ENCODE peak calls at places on chromosomes 7 and 10, in eight cellular contexts. Y, F, N, E, Q, J, P and H are unnamed samples.

GRCh38 chr7:82247814-82248433 is 195.7 kb downstream of the CACNA2D1 start:
- DNase-seq in P (no peak), F (no peak), Y (peak), Q (peak), J (no peak), N (no peak), E (peak), H (peak)

GRCh38 chr10:69439813-69440506 is 11.3 kb upstream of the TSPAN15 start:
- DNase-seq in Q (peak), J (peak), Y (peak), N (peak), F (no peak), P (no peak), E (no peak), H (peak)

GRCh38 chr7:151243411-151244155 is 4.9 kb downstream of the SMARCD3 start:
- DNase-seq in F (no peak), Y (no peak), J (no peak), N (peak), P (no peak), E (no peak), Q (no peak), H (no peak)

GRCh38 chr7:22700559-22701002 is 26.4 kb upstream of the IL6 start:
- DNase-seq in J (no peak), E (no peak), Q (no peak), F (no peak), Y (peak), P (peak), N (no peak), H (peak)

GRCh38 chr10:47402681-47403301 is 18.7 kb upstream of the ZNF488 start:
- DNase-seq in Q (peak), N (peak), Y (peak), J (no peak), F (peak), E (no peak), P (peak), H (peak)

GRCh38 chr7:39950473-39951155 is 558 bp downstream of the CDK13 start:
- DNase-seq in Q (peak), N (peak), P (peak), E (peak), J (peak), Y (peak), F (peak), H (peak)

GRCh38 chr10:114541081-114541833 is 116.8 kb downstream of the ABLIM1 start:
- DNase-seq in J (no peak), E (no peak), F (peak), P (peak), Q (peak), Y (peak), N (no peak), H (peak)

GRCh38 chr7:137978464-137979237 is 23.2 kb downstream of the CREB3L2 start:
- DNase-seq in Q (peak), F (peak), J (no peak), N (no peak), E (no peak), Y (peak), P (peak), H (peak)

GRCh38 chr10:128062837-128063563 is 63.2 kb downstream of the MKI67 start:
- DNase-seq in Y (peak), Q (no peak), J (no peak), N (no peak), F (no peak), E (no peak), P (no peak), H (no peak)

GRCh38 chr10:123278445-123278844 is 124.2 kb downstream of the BUB3 start:
- DNase-seq in P (no peak), J (no peak), E (no peak), F (no peak), N (no peak), Q (no peak), Y (no peak), H (no peak)

GRCh38 chr7:29607889-29608288 is 44.3 kb downstream of the PRR15 start:
- DNase-seq in F (no peak), E (no peak), P (peak), Q (peak), Y (peak), N (no peak), J (no peak), H (peak)

GRCh38 chr10:60820093-60820769 is 42.0 kb downstream of the CDK1 start:
- DNase-seq in Y (peak), N (no peak), Q (no peak), F (no peak), J (no peak), E (no peak), P (peak), H (peak)

GRCh38 chr10:47022311-47023131 is 111.3 kb downstream of the PTPN20 start:
- DNase-seq in E (no peak), Q (no peak), P (no peak), J (no peak), N (peak), F (no peak), Y (no peak), H (no peak)

DNA sequence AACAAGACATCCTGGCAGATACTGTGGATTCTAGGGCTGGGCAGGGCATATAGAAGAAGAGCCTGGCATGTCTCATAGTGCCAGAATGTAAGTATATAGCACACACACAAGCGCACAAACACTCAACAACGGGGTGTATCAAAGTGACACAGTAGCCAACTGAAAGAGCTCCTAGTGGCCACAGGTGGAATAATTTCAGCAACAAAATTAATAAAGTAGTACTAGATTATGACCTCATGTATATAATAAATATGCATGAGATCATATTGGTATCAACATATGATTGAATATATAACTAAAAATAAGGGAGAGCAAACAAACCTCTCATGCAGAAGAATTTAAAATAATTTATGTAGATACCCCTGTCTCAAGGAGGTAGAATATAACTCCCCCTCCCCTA is 72.4 kb upstream of the CXCL12 start:
- DNase-seq in F (no peak), Q (no peak), N (no peak), Y (no peak), P (no peak), E (no peak), J (no peak), H (no peak)
- TF ChIP-seq CTCF in F (no peak), Q (no peak), N (no peak), Y (no peak), P (peak), E (peak), J (no peak), H (peak)

DNA sequence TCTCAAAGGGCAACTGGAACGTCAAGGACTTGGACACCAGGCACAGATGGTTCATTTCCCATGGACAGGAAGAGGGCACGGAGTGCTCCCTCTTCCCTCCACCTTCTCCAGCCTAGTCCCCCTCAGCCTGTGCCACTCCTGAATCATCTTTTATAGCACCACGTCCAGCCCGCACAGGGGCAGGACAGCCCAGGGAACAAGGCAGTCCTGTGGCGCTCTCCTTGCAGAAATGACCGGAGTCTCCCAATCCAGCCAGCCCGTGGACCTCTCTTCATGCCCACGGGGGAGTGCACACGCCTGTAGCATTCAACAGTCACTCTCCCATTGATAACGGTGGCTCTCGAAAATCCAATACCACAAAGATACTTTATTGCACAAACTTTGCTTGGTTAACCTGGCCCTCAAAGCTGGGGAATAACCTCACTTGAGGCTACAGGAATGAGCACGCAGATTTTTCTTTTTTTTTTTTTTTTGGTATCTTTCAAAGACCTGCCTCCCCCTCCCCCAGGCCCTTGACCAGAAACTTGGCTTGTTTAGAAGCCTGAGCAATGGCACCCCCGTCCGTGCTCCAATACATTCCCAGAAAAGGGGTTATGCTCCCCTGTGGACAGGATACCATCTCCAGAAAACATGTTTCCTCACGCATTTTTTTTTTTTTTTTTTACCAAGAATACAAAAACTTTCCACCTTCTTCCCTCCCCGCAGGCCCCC is 728 bp downstream of the PRKCQ start:
- DNase-seq in J (no peak), Y (no peak), Q (peak), P (no peak), N (peak), F (no peak), E (no peak), H (no peak)
- H3K4me3 ChIP-seq in J (peak), Y (peak), Q (peak), P (peak), N (peak), F (peak), E (peak), H (peak)

GRCh38 chr10:23035569-23035968 is 59.8 kb upstream of the MSRB2 start:
- DNase-seq in E (peak), Q (peak), J (no peak), Y (no peak), P (peak), F (no peak), N (no peak), H (no peak)
- TF ChIP-seq CTCF in E (no peak), Q (peak), J (no peak), Y (peak), P (peak), F (peak), N (no peak), H (peak)

DNA sequence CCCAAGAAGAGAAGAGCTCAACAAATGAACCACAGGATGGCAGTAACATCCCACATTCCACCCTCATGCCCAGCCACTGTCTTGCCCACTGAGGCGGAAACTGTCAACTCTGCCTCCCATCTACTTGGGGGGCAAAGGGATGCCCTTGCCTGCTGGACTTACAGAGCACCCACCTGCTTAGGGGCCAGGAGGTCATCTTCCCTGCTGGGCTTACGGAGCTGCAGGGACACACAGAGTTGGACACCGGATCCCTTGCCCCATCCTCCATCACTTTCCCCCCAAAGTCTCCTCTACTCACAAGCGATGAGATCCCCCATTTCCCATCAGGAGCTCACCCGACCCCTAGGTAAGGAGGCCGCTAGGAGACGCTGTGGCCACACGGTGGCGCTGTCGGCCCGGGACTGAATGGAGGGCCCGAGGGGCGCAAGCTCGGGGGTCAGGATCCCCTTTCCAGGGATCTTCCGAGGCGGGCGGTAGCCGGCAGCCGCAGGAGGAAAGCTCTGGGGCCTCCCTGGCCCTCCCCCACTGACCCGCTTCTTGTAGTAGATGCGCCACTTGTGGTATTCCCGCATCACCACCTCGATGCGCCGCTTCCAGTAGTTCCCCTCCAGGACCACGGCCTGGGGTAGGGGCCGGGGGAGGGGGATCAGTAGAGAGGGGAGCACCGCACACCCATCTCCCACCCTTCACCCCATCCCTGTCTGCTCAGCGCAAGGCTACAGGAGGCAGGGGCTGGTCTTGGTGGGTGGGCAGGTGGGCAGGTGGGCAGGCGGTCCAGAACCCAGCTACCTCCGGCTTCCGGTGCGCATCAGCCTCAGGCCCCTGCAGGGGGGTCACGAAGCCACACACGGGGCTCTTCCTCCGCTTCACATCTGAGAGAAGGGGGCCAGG is 17.3 kb downstream of the MLXIPL start:
- DNase-seq in P (no peak), E (peak), Q (peak), Y (peak), F (peak), J (no peak), N (peak), H (no peak)
- H3K4me3 ChIP-seq in P (peak), E (peak), Q (no peak), Y (no peak), F (no peak), J (no peak), N (no peak), H (peak)

DNA sequence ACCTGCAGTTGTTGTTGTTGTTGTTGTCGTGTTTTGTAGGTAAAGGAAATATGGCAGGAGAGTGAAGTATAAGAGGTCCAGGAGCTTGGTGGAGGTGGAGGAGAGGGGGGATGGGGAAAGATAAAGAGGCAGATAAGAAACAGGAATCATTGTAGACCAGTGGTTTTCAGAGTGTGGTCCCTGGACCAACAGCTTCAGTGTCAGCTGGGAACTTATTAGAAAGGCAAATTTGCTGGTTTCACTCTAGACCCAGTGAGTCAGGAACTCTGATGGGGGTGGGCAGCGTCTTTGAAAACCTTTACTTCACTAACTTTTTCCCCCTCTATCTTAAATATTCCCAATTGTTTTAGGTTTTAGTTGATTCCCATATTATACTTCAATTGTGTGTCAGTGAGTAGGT is 241.5 kb downstream of the AUTS2 start:
- DNase-seq in Y (no peak), F (no peak), E (no peak), Q (no peak), P (no peak), N (no peak), J (no peak), H (no peak)
- TF ChIP-seq CTCF in Y (no peak), F (no peak), E (no peak), Q (no peak), P (no peak), N (no peak), J (no peak), H (no peak)

GRCh38 chr10:45591262-45591661 is 81.3 kb downstream of the ZFAND4 start:
- DNase-seq in P (no peak), J (no peak), Y (no peak), F (no peak), E (no peak), N (no peak), Q (no peak), H (no peak)
- H3K4me3 ChIP-seq in P (no peak), J (no peak), Y (no peak), F (no peak), E (no peak), N (no peak), Q (no peak), H (no peak)

GRCh38 chr7:139505563-139505962 is 17.9 kb upstream of the CLEC2L start:
- DNase-seq in Y (peak), P (no peak), E (peak), J (no peak), Q (peak), N (no peak), F (no peak), H (no peak)
- TF ChIP-seq CTCF in Y (peak), P (peak), E (peak), J (no peak), Q (peak), N (peak), F (no peak), H (peak)